ENCODE peak calls at places on chromosomes 6 and 20, in five cellular contexts. One of them, this sample, is unnamed. For H3K27me3, the result is how much of the 10 kb centered on the place peaks cover.

GRCh38 chr20:44208770-44209169 is 1.8 kb downstream of the OSER1 start:
- DNase-seq in cardiac muscle cell: no peak
- DNase-seq in IMR-90: peak
- DNase-seq in lung: no peak
- DNase-seq in psoas muscle: no peak
- DNase-seq in this sample: no peak

GRCh38 chr6:46677314-46677654 is 10.4 kb upstream of the TDRD6 start:
- DNase-seq in cardiac muscle cell: peak
- DNase-seq in IMR-90: no peak
- DNase-seq in lung: no peak
- DNase-seq in psoas muscle: no peak
- DNase-seq in this sample: no peak

GRCh38 chr20:44496976-44497375 is 21.3 kb downstream of the TTPAL start:
- DNase-seq in cardiac muscle cell: no peak
- DNase-seq in IMR-90: peak
- DNase-seq in lung: no peak
- DNase-seq in psoas muscle: no peak
- DNase-seq in this sample: no peak

GRCh38 chr6:52617087-52617486 is 40.2 kb upstream of the TRAM2 start:
- DNase-seq in cardiac muscle cell: no peak
- DNase-seq in IMR-90: no peak
- DNase-seq in lung: no peak
- DNase-seq in psoas muscle: no peak
- DNase-seq in this sample: no peak

GRCh38 chr20:57048027-57048869 is 218.2 kb downstream of the BMP7 start:
- DNase-seq in cardiac muscle cell: peak
- DNase-seq in IMR-90: no peak
- DNase-seq in lung: no peak
- DNase-seq in psoas muscle: no peak
- DNase-seq in this sample: peak

GRCh38 chr6:166570929-166571699 is 15.4 kb downstream of the RAMACL start:
- DNase-seq in cardiac muscle cell: no peak
- DNase-seq in IMR-90: no peak
- DNase-seq in lung: no peak
- DNase-seq in psoas muscle: no peak
- DNase-seq in this sample: no peak

GRCh38 chr20:32743237-32744112 is at the start of gene COMMD7:
- DNase-seq in cardiac muscle cell: peak
- DNase-seq in IMR-90: peak
- DNase-seq in lung: peak
- DNase-seq in psoas muscle: peak
- DNase-seq in this sample: peak

GRCh38 chr6:827431-827830 is 134.5 kb upstream of the EXOC2 start:
- DNase-seq in cardiac muscle cell: no peak
- DNase-seq in IMR-90: no peak
- DNase-seq in lung: no peak
- DNase-seq in psoas muscle: no peak
- DNase-seq in this sample: no peak

GRCh38 chr6:22737331-22737730 is 168.0 kb downstream of the HDGFL1 start:
- DNase-seq in cardiac muscle cell: peak
- DNase-seq in IMR-90: peak
- DNase-seq in lung: no peak
- DNase-seq in psoas muscle: no peak
- DNase-seq in this sample: peak

GRCh38 chr6:107386340-107386739 is 73.0 kb downstream of the PDSS2 start:
- DNase-seq in cardiac muscle cell: no peak
- DNase-seq in IMR-90: no peak
- DNase-seq in lung: no peak
- DNase-seq in psoas muscle: no peak
- DNase-seq in this sample: no peak

GRCh38 chr6:152821525-152821924 is 70.9 kb downstream of the VIP start:
- DNase-seq in cardiac muscle cell: no peak
- DNase-seq in IMR-90: no peak
- DNase-seq in lung: no peak
- DNase-seq in psoas muscle: no peak
- DNase-seq in this sample: no peak

GRCh38 chr6:158825038-158825950 is 6.1 kb upstream of the EZR start:
- DNase-seq in cardiac muscle cell: no peak
- DNase-seq in IMR-90: no peak
- DNase-seq in lung: no peak
- DNase-seq in psoas muscle: no peak
- DNase-seq in this sample: no peak

GRCh38 chr20:19812056-19812455 is 54.0 kb downstream of the RIN2 start:
- DNase-seq in cardiac muscle cell: no peak
- DNase-seq in IMR-90: peak
- DNase-seq in lung: no peak
- DNase-seq in psoas muscle: no peak
- DNase-seq in this sample: no peak

GRCh38 chr6:140434761-140435160 is 1060.3 kb upstream of the CITED2 start:
- DNase-seq in cardiac muscle cell: no peak
- DNase-seq in IMR-90: peak
- DNase-seq in lung: no peak
- DNase-seq in psoas muscle: no peak
- DNase-seq in this sample: no peak

GRCh38 chr6:40490508-40490907 is 96.7 kb downstream of the LRFN2 start:
- DNase-seq in cardiac muscle cell: no peak
- DNase-seq in IMR-90: no peak
- DNase-seq in lung: no peak
- DNase-seq in psoas muscle: no peak
- DNase-seq in this sample: no peak

GRCh38 chr6:70312165-70312564 is 9.3 kb upstream of the COL9A1 start:
- DNase-seq in cardiac muscle cell: no peak
- DNase-seq in IMR-90: peak
- DNase-seq in lung: no peak
- DNase-seq in psoas muscle: no peak
- DNase-seq in this sample: no peak

GRCh38 chr6:161374971-161375873 is 101.4 kb upstream of the AGPAT4 start:
- DNase-seq in cardiac muscle cell: peak
- DNase-seq in IMR-90: no peak
- DNase-seq in lung: peak
- DNase-seq in psoas muscle: peak
- DNase-seq in this sample: no peak
- TF ChIP-seq CTCF in cardiac muscle cell: peak
- TF ChIP-seq CTCF in IMR-90: peak
- TF ChIP-seq CTCF in lung: no peak
- TF ChIP-seq CTCF in psoas muscle: peak
- TF ChIP-seq CTCF in this sample: peak

DNA sequence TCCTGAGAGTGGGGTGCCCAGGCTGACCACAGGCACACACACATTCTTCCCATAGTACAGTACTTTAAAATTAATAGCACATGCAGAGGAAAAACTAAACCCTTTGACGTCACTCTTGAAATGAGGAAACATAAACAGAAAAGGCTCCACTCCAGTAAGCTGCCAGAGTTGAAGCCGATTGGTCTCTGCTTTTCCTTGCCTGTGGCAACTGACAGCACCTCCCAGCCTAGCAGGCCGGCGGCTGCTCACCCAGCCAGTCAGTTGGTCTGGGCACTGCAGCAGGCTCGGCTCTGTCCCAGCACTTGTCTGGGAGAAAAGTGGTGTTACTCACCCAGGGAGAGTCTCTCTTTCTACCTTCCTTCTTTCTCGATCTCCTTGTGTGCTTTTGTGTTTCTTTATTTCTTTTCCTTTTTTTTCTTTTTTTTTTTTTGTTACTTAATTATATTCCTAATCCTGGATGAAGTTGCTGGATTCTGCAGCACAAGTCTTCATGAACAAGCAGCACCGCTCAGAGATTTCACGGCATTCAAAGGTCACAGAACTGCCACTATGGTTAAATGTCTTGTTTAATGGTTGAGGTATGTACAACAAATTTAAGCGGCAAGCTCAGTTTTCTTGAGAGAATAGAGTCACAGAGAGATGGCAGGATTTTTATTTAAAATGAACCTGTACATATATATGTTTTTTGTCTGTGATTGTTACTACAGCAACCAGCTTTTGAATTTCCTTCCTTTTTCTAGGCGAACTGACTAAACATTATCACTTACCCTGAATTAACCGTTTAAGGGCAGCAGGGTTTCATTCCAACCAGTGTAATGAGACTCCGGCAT is at the start of gene PDE7B:
- DNase-seq in cardiac muscle cell: peak
- DNase-seq in IMR-90: peak
- DNase-seq in lung: peak
- DNase-seq in psoas muscle: peak
- DNase-seq in this sample: peak
- H3K4me3 ChIP-seq in cardiac muscle cell: no peak
- H3K4me3 ChIP-seq in IMR-90: peak
- H3K4me3 ChIP-seq in lung: no peak
- H3K4me3 ChIP-seq in psoas muscle: peak
- H3K4me3 ChIP-seq in this sample: no peak

DNA sequence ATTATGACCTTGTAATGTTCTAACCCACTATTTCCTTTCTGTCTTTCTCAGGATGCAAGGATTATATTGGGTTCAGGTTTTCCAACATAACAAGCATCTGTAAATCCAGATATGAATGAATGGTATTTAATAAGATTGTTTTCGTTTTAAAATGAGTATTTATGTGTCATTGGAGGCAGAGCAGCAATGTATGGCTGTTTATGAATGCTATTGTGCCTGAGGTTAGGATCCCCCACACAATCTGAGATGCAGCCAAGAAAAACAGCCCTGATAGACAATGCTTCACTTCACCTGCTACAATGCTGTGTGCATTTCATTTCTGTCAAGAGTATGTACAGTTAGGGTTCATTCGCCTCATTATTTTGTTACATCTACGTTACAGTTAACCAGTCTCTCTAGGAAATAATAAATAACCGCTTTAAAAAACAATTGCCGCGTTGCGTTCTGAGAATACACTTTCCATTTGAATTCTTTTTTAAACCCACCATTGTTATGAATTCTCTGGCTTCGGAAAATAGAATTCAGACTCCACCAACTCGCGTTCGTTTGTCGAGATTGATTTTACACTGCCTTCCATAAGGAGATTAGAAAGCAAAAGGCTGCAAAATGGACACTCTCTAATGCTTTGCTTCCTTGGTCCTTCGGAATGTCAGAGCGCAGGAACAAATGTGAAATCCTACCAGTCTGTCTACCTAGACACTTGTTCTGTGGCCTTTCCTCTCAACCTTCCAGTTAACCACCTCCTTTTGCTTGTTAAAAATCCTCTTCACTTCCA is 19.5 kb downstream of the TFAP2A start:
- DNase-seq in cardiac muscle cell: no peak
- DNase-seq in IMR-90: no peak
- DNase-seq in lung: no peak
- DNase-seq in psoas muscle: no peak
- DNase-seq in this sample: no peak
- H3K27me3 ChIP-seq in cardiac muscle cell: half or more
- H3K27me3 ChIP-seq in IMR-90: half or more
- H3K27me3 ChIP-seq in lung: under half
- H3K27me3 ChIP-seq in psoas muscle: half or more
- H3K27me3 ChIP-seq in this sample: under half

GRCh38 chr6:82362144-82362543 is 1.5 kb upstream of the TPBG start:
- DNase-seq in cardiac muscle cell: no peak
- DNase-seq in IMR-90: no peak
- DNase-seq in lung: no peak
- DNase-seq in psoas muscle: no peak
- DNase-seq in this sample: no peak

GRCh38 chr6:82362868-82363267 is 749 bp upstream of the TPBG start:
- DNase-seq in cardiac muscle cell: no peak
- DNase-seq in IMR-90: peak
- DNase-seq in lung: no peak
- DNase-seq in psoas muscle: no peak
- DNase-seq in this sample: no peak

GRCh38 chr6:82363368-82364086 is at the start of gene TPBG:
- DNase-seq in cardiac muscle cell: peak
- DNase-seq in IMR-90: peak
- DNase-seq in lung: peak
- DNase-seq in psoas muscle: peak
- DNase-seq in this sample: peak

GRCh38 chr6:82364087-82365010 is 732 bp downstream of the TPBG start:
- DNase-seq in cardiac muscle cell: peak
- DNase-seq in IMR-90: peak
- DNase-seq in lung: peak
- DNase-seq in psoas muscle: peak
- DNase-seq in this sample: peak

GRCh38 chr6:82365011-82365751 is 1.6 kb downstream of the TPBG start:
- DNase-seq in cardiac muscle cell: peak
- DNase-seq in IMR-90: peak
- DNase-seq in lung: no peak
- DNase-seq in psoas muscle: no peak
- DNase-seq in this sample: peak
- TF ChIP-seq CTCF in cardiac muscle cell: peak
- TF ChIP-seq CTCF in IMR-90: peak
- TF ChIP-seq CTCF in lung: no peak
- TF ChIP-seq CTCF in psoas muscle: no peak
- TF ChIP-seq CTCF in this sample: no peak

This sample was measured in Caco-2.